ENCODE peak calls at places on chromosomes 7 and 10, in eight cellular contexts. I is NCI-H1092; Q is left ventricle myocardium superior; N is LoVo; T is activated CD8-positive, alpha-beta T cell treated with anti-CD3 and anti-CD28 coated beads, Interleukin-2, amount 10 ng/mL, durations not matched to agents 7 days and 5 days; S is GM13977; Z is GDM1; A is activated T-cell treated with anti-CD3 and anti-CD28 coated beads, Interleukin-2, amount 50 U/mL, for 4 hours. X is an unnamed sample.

GRCh38 chr7:109751241-109751640 is 1181.6 kb downstream of the DNAJB9 start:
- DNase-seq in Q (no peak), S (no peak), Z (no peak), T (no peak), I (no peak), A (no peak), N (no peak), X (no peak)

GRCh38 chr7:1323178-1324027 is 90.7 kb downstream of the UNCX start:
- DNase-seq in S (no peak), A (no peak), I (no peak), T (no peak), Z (no peak), Q (no peak), N (no peak), X (no peak)

GRCh38 chr7:105268056-105268455 is 120.7 kb downstream of the SRPK2 start:
- DNase-seq in T (no peak), N (peak; percentile 32), Q (no peak), A (no peak), S (no peak), Z (no peak), I (no peak), X (peak; percentile 63)

GRCh38 chr7:36207451-36208291 is 54.6 kb downstream of the EEPD1 start:
- DNase-seq in S (no peak), N (peak; percentile 11), T (no peak), Q (peak; percentile 66), I (no peak), A (no peak), Z (peak; percentile 68), X (peak; percentile 90)

GRCh38 chr10:79399242-79399831 is 46.1 kb downstream of the ZCCHC24 start:
- DNase-seq in Q (peak; percentile 92), Z (no peak), S (no peak), I (no peak), A (no peak), T (no peak), N (peak; percentile 46), X (peak; percentile 92)

GRCh38 chr10:35422236-35422635 is 85.9 kb downstream of the CCNY start:
- DNase-seq in N (no peak), I (no peak), Z (no peak), Q (no peak), S (no peak), T (no peak), A (no peak), X (peak; percentile 57)

GRCh38 chr7:38830826-38831225 is 78.2 kb downstream of the VPS41 start:
- DNase-seq in T (no peak), Q (no peak), Z (no peak), I (no peak), S (no peak), N (no peak), A (no peak), X (no peak)

GRCh38 chr7:155713382-155713781 is 68.9 kb downstream of the RBM33 start:
- DNase-seq in Z (no peak), T (no peak), N (no peak), Q (peak; percentile 40), I (no peak), S (no peak), A (no peak), X (no peak)

GRCh38 chr7:122010116-122010515 is 133.9 kb downstream of the AASS start:
- DNase-seq in I (no peak), A (no peak), N (peak; percentile 56), Z (no peak), Q (no peak), S (no peak), T (no peak), X (no peak)

GRCh38 chr7:158957507-158957900 is 101.1 kb downstream of the DYNC2I1 start:
- DNase-seq in A (no peak), Q (no peak), N (no peak), S (no peak), Z (no peak), T (no peak), I (peak; percentile 33), X (no peak)

GRCh38 chr7:122487131-122487530 is 182.6 kb upstream of the FEZF1 start:
- DNase-seq in T (no peak), Q (no peak), A (no peak), N (no peak), S (no peak), Z (no peak), I (no peak), X (no peak)

GRCh38 chr7:77629797-77630196 is 66.5 kb upstream of the RSBN1L start:
- DNase-seq in Z (no peak), N (no peak), S (no peak), T (no peak), I (no peak), A (no peak), Q (no peak), X (no peak)

GRCh38 chr10:77600640-77601039 is 37.0 kb downstream of the KCNMA1 start:
- DNase-seq in A (no peak), I (no peak), S (no peak), T (no peak), Q (no peak), N (no peak), Z (no peak), X (no peak)

GRCh38 chr10:60606343-60607080 is 171.8 kb upstream of the CDK1 start:
- DNase-seq in N (no peak), T (no peak), Q (no peak), I (no peak), Z (no peak), A (no peak), S (no peak), X (peak; percentile 96)

GRCh38 chr10:93208717-93209464 is 135.2 kb downstream of the CYP26A1 start:
- DNase-seq in Q (no peak), T (no peak), Z (no peak), A (no peak), I (no peak), S (no peak), N (no peak), X (no peak)

GRCh38 chr10:132099701-132100481 is 34.1 kb downstream of the JAKMIP3 start:
- DNase-seq in S (no peak), I (no peak), N (no peak), Q (no peak), Z (no peak), T (no peak), A (no peak), X (no peak)

GRCh38 chr10:71582506-71582905 is 137.1 kb downstream of the C10orf105 start:
- DNase-seq in Q (no peak), A (no peak), T (no peak), S (no peak), N (no peak), I (no peak), Z (no peak), X (no peak)

GRCh38 chr7:117283371-117283770 is 39.5 kb downstream of the WNT2 start:
- DNase-seq in T (no peak), Z (no peak), N (no peak), I (no peak), S (no peak), A (no peak), Q (no peak), X (peak; percentile 55)

GRCh38 chr10:111473361-111473760 is 396.5 kb downstream of the ADRA2A start:
- DNase-seq in S (no peak), Z (no peak), T (no peak), Q (no peak), A (no peak), I (no peak), N (no peak), X (no peak)

GRCh38 chr10:63491558-63492316 is 26.0 kb upstream of the JMJD1C start:
- DNase-seq in A (no peak), N (no peak), S (no peak), Q (peak; percentile 40), I (no peak), Z (no peak), T (no peak), X (peak; percentile 80)

GRCh38 chr10:96287392-96288105 is 16.2 kb upstream of the BLNK start:
- DNase-seq in Z (no peak), I (no peak), A (no peak), Q (no peak), T (no peak), N (peak; percentile 28), S (peak; percentile 23), X (no peak)

GRCh38 chr10:77474386-77474785 is 163.2 kb downstream of the KCNMA1 start:
- DNase-seq in T (no peak), S (no peak), A (no peak), Z (no peak), Q (no peak), N (no peak), I (no peak), X (no peak)

GRCh38 chr7:11701829-11702560 is 130.0 kb downstream of the THSD7A start:
- DNase-seq in Z (no peak), N (no peak), A (no peak), Q (no peak), S (no peak), T (no peak), I (no peak), X (no peak)

GRCh38 chr7:115654384-115655181 is 376.0 kb downstream of the TFEC start:
- DNase-seq in Z (no peak), S (no peak), I (no peak), T (no peak), N (no peak), Q (no peak), A (no peak), X (no peak)

GRCh38 chr7:116197355-116197754 is 13.0 kb upstream of the TES start:
- DNase-seq in Q (no peak), Z (no peak), A (no peak), I (no peak), S (no peak), T (no peak), N (no peak), X (peak; percentile 30)

GRCh38 chr10:118286051-118286838 is 55.9 kb downstream of the FAM204A start:
- DNase-seq in I (no peak), Q (no peak), A (no peak), S (no peak), T (no peak), Z (no peak), N (no peak), X (no peak)

GRCh38 chr7:139990571-139990970 is 72.2 kb downstream of the PARP12 start:
- DNase-seq in I (no peak), S (no peak), A (no peak), N (no peak), Z (no peak), Q (no peak), T (no peak), X (no peak)

GRCh38 chr7:51350195-51350896 is 33.7 kb upstream of the COBL start:
- DNase-seq in Z (no peak), I (peak; percentile 93), T (no peak), Q (no peak), S (no peak), N (peak; percentile 41), A (no peak), X (peak; percentile 79)

X was measured in NCI-H226.